ENCODE peak calls at places on chromosomes 7 and 10, in eight cellular contexts. H is stimulated activated CD8-positive, alpha-beta memory T cell treated with anti-CD3 and anti-CD28 coated beads, Interleukin-2, amount 100 ng/mL, for 48 hours; D is HCT116; X is mammary epithelial cell; G is mucosa of descending colon; Y is NCI-H1105 treated with DMSO at 0.1 percent for 48 hours; K is smooth muscle cell of the brain vasculature; S is MV-4-11. E is an unnamed sample.

GRCh38 chr10:68053553-68053952 is 21.5 kb downstream of the HERC4 start:
- DNase-seq in D (no peak), S (no peak), Y (no peak), H (no peak), K (no peak), X (no peak), G (no peak), E (no peak)

GRCh38 chr7:108135446-108136190 is 5.5 kb upstream of the LAMB4 start:
- DNase-seq in S (peak; percentile 91), Y (no peak), G (no peak), D (no peak), K (no peak), X (no peak), H (peak; percentile 23), E (no peak)

GRCh38 chr10:124680675-124681074 is 63.5 kb downstream of the FAM53B start:
- DNase-seq in X (no peak), D (no peak), G (peak; percentile 61), K (no peak), H (no peak), Y (no peak), S (peak; percentile 87), E (no peak)

GRCh38 chr10:12579954-12580858 is 230.9 kb downstream of the CAMK1D start:
- DNase-seq in D (no peak), X (no peak), Y (no peak), H (no peak), K (no peak), S (no peak), G (no peak), E (no peak)

GRCh38 chr10:45373783-45374450 is at the start of gene ALOX5:
- DNase-seq in Y (peak; percentile 44), H (no peak), S (no peak), K (no peak), G (peak; percentile 86), D (no peak), X (no peak), E (no peak)

GRCh38 chr7:42677751-42678231 is 234.1 kb downstream of the C7orf25 start:
- DNase-seq in H (no peak), Y (no peak), S (no peak), K (peak; percentile 51), G (no peak), X (peak; percentile 91), D (no peak), E (peak; percentile 53)

GRCh38 chr10:97059006-97059871 is 126.5 kb downstream of the SLIT1 start:
- DNase-seq in H (no peak), Y (no peak), G (no peak), D (no peak), X (no peak), S (no peak), K (no peak), E (no peak)

GRCh38 chr10:119029613-119030420 is at the start of gene NANOS1:
- DNase-seq in K (no peak), S (no peak), G (no peak), H (peak; percentile 28), Y (peak; percentile 46), D (no peak), X (peak; percentile 39), E (peak; percentile 82)

GRCh38 chr7:78691584-78691983 is 761.9 kb downstream of the MAGI2 start:
- DNase-seq in D (no peak), Y (no peak), S (peak; percentile 2), K (no peak), H (no peak), X (no peak), G (no peak), E (no peak)

GRCh38 chr7:120337308-120337907 is 64.4 kb downstream of the KCND2 start:
- DNase-seq in S (peak; percentile 22), Y (peak; percentile 15), D (peak; percentile 21), G (no peak), K (no peak), H (no peak), X (peak; percentile 0), E (no peak)

GRCh38 chr10:122570920-122571319 is 10.4 kb downstream of the DMBT1 start:
- DNase-seq in S (no peak), H (no peak), G (no peak), K (no peak), Y (no peak), D (no peak), X (no peak), E (no peak)

GRCh38 chr7:122942059-122942458 is 53.4 kb downstream of the TAS2R16 start:
- DNase-seq in D (no peak), H (no peak), Y (no peak), S (no peak), G (no peak), K (no peak), X (no peak), E (no peak)

GRCh38 chr10:5563991-5564536 is 39.3 kb downstream of the CALML3 start:
- DNase-seq in S (peak; percentile 62), D (no peak), X (peak; percentile 93), K (no peak), H (no peak), Y (no peak), G (peak; percentile 53), E (peak; percentile 15)

GRCh38 chr7:128080169-128080568 is 48.9 kb upstream of the LRRC4 start:
- DNase-seq in D (no peak), K (no peak), Y (no peak), H (no peak), X (no peak), S (no peak), G (no peak), E (no peak)

GRCh38 chr7:122887198-122887597 is 938 bp upstream of the CADPS2 start:
- DNase-seq in G (peak; percentile 64), Y (no peak), D (peak; percentile 51), H (no peak), K (peak; percentile 7), X (peak; percentile 59), S (no peak), E (no peak)

GRCh38 chr10:105950410-105950809 is 1214.1 kb downstream of the SORCS1 start:
- DNase-seq in S (peak; percentile 30), H (peak; percentile 0), Y (peak; percentile 40), K (peak; percentile 2), X (peak; percentile 25), G (no peak), D (no peak), E (peak; percentile 11)

GRCh38 chr7:131327049-131327625 is 539 bp upstream of the MKLN1 start:
- DNase-seq in K (no peak), S (peak; percentile 53), H (no peak), X (peak; percentile 63), Y (peak; percentile 61), G (no peak), D (peak; percentile 19), E (peak; percentile 31)

GRCh38 chr10:8670461-8670860 is 616.0 kb downstream of the GATA3 start:
- DNase-seq in H (no peak), S (no peak), D (no peak), G (no peak), X (peak; percentile 45), Y (no peak), K (no peak), E (no peak)

GRCh38 chr10:47418321-47418720 is 34.2 kb upstream of the ZNF488 start:
- DNase-seq in G (no peak), D (no peak), K (no peak), Y (no peak), X (no peak), S (no peak), H (no peak), E (no peak)

GRCh38 chr10:12214763-12215218 is 18.8 kb downstream of the CDC123 start:
- DNase-seq in S (peak; percentile 30), K (no peak), Y (peak; percentile 1), X (peak; percentile 13), D (no peak), G (no peak), H (no peak), E (peak; percentile 81)

GRCh38 chr10:104614245-104614831 is 26.8 kb upstream of the SORCS3 start:
- DNase-seq in D (peak; percentile 29), S (peak; percentile 13), H (no peak), X (peak; percentile 23), Y (no peak), G (no peak), K (no peak), E (no peak)

E was measured in T1000.